ENCODE peak calls at places on chromosomes 3 and 15, in four cellular contexts. One of them, this sample, is unnamed.

GRCh38 chr3:76043746-76044145 is 258.4 kb upstream of the ZNF717 start:
- DNase-seq in A549: no peak
- DNase-seq in HepG2: no peak
- DNase-seq in K562: no peak
- DNase-seq in this sample: peak; percentile 80

GRCh38 chr15:66084704-66085103 is 168.8 kb downstream of the MEGF11 start:
- DNase-seq in K562: no peak
- DNase-seq in HepG2: no peak
- DNase-seq in A549: no peak
- DNase-seq in this sample: no peak

GRCh38 chr3:169662215-169663070 is 1.1 kb downstream of the MECOM start:
- DNase-seq in K562: peak; percentile 80
- DNase-seq in HepG2: peak; percentile 66
- DNase-seq in A549: peak; percentile 53
- DNase-seq in this sample: peak; percentile 90

GRCh38 chr3:67460841-67461240 is 193.6 kb downstream of the SUCLG2 start:
- DNase-seq in A549: no peak
- DNase-seq in HepG2: no peak
- DNase-seq in K562: no peak
- DNase-seq in this sample: no peak

GRCh38 chr3:160566499-160566898 is 1.1 kb upstream of the KPNA4 start:
- DNase-seq in K562: peak; percentile 17
- DNase-seq in HepG2: no peak
- DNase-seq in A549: no peak
- DNase-seq in this sample: no peak

GRCh38 chr3:112640864-112641751 is at the start of gene CCDC80:
- DNase-seq in HepG2: no peak
- DNase-seq in A549: peak; percentile 75
- DNase-seq in K562: peak; percentile 17
- DNase-seq in this sample: peak; percentile 44

GRCh38 chr15:42084465-42085235 is 9.7 kb downstream of the PLA2G4D start:
- DNase-seq in HepG2: peak; percentile 46
- DNase-seq in K562: peak; percentile 77
- DNase-seq in A549: peak; percentile 66
- DNase-seq in this sample: peak; percentile 84

GRCh38 chr3:114207768-114208167 is 28.9 kb upstream of the DRD3 start:
- DNase-seq in K562: no peak
- DNase-seq in A549: no peak
- DNase-seq in HepG2: no peak
- DNase-seq in this sample: no peak

GRCh38 chr3:102156426-102156825 is 278.4 kb upstream of the ZPLD1 start:
- DNase-seq in HepG2: no peak
- DNase-seq in A549: peak; percentile 33
- DNase-seq in K562: no peak
- DNase-seq in this sample: no peak

GRCh38 chr3:77147836-77148578 is 108.1 kb downstream of the ROBO2 start:
- DNase-seq in A549: no peak
- DNase-seq in K562: no peak
- DNase-seq in HepG2: no peak
- DNase-seq in this sample: peak; percentile 31

GRCh38 chr3:77141423-77141822 is 101.5 kb downstream of the ROBO2 start:
- DNase-seq in K562: no peak
- DNase-seq in A549: no peak
- DNase-seq in HepG2: no peak
- DNase-seq in this sample: no peak

GRCh38 chr3:77139665-77140064 is 99.8 kb downstream of the ROBO2 start:
- DNase-seq in A549: no peak
- DNase-seq in K562: no peak
- DNase-seq in HepG2: no peak
- DNase-seq in this sample: no peak

DNA sequence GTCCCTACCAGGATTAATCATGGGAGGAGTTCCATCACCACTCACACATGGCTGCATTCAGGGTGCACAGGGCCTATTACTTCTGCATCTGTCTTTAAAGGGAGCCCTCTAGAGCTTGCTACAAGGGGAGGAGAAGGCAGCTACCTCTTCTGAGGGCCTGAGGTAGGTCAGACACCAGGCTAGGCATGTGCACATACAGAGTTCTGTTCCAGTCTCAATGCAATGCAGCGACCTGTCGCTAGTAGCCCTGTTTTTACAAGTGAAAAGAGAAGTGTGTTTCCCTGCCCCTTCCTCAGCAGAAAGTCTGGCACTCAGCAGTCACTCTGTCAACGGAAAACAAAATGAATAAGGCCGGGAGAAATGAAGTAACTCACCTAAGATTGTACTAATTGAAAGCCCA is 102.7 kb downstream of the ROBO2 start:
- DNase-seq in HepG2: no peak
- DNase-seq in A549: no peak
- DNase-seq in K562: no peak
- DNase-seq in this sample: peak; percentile 7
- TF ChIP-seq JUNB in HepG2: no peak
- TF ChIP-seq JUNB in A549: no peak
- TF ChIP-seq JUNB in K562: no peak
- TF ChIP-seq JUNB in this sample: no peak

GRCh38 chr15:51281368-51281967 is 56.9 kb downstream of the CYP19A1 start:
- DNase-seq in HepG2: peak; percentile 44
- DNase-seq in K562: peak; percentile 57
- DNase-seq in A549: peak; percentile 60
- DNase-seq in this sample: peak; percentile 75
- TF ChIP-seq JUNB in HepG2: no peak
- TF ChIP-seq JUNB in K562: no peak
- TF ChIP-seq JUNB in A549: no peak
- TF ChIP-seq JUNB in this sample: no peak

GRCh38 chr15:101138913-101139880 is 112.7 kb downstream of the CHSY1 start:
- DNase-seq in A549: no peak
- DNase-seq in HepG2: no peak
- DNase-seq in K562: no peak
- DNase-seq in this sample: no peak
- TF ChIP-seq JUNB in A549: no peak
- TF ChIP-seq JUNB in HepG2: no peak
- TF ChIP-seq JUNB in K562: no peak
- TF ChIP-seq JUNB in this sample: no peak

DNA sequence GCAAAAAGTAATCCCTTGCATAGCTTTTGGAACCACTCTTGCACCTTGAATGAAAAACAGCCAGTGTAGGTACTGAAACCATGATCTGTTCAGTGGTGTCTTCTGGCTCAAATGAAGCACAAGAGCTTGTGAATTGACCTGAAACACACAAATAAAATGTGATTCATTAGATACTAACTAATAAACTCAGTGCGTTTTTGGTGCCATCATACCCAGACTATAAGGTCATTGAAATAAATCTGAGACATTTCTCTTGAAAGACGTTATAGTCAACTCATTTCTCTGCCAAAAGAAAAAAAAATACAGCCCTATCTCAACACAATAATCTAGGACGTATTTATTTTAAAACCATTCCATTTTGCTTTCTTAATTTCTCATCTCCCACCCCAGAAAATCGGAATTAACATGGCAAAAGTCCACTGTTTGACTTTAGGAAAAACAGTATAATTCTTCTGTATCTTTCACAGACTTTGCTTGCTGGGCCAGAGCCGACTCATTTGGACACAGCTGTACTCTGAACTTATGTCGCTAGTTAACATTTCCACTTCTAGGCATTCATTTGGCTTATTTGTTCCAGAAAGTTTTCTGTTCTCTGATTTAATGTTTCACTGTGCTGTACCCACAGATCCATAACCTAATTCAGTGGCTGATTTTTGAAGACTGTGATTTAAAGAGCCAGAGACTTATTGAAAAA is 284.9 kb upstream of the TBL1XR1 start:
- DNase-seq in A549: no peak
- DNase-seq in K562: no peak
- DNase-seq in HepG2: no peak
- DNase-seq in this sample: no peak
- TF ChIP-seq JUNB in A549: no peak
- TF ChIP-seq JUNB in K562: no peak
- TF ChIP-seq JUNB in HepG2: no peak
- TF ChIP-seq JUNB in this sample: no peak

DNA sequence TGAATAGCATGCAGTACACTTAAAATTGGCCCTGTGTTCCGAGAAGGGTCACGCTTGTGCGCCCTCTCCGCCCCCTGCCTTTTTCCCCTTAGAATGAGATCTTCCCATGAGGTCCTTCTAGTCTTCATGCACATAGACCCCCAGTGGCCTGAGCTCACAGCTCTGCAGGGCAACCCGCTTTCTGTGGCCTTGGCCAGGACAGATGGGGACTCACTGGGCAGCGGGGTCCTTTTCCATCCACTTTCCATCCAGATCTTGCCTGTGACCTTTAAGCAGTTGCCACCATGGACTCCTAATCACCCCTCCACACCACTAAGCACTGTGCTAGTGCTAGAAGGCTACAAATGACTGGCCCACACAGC is 244.4 kb downstream of the UACA start:
- DNase-seq in A549: no peak
- DNase-seq in HepG2: no peak
- DNase-seq in K562: no peak
- DNase-seq in this sample: no peak
- TF ChIP-seq JUNB in A549: no peak
- TF ChIP-seq JUNB in HepG2: no peak
- TF ChIP-seq JUNB in K562: no peak
- TF ChIP-seq JUNB in this sample: no peak

GRCh38 chr3:189158034-189158433 is 13.7 kb upstream of the TPRG1 start:
- DNase-seq in A549: no peak
- DNase-seq in HepG2: no peak
- DNase-seq in K562: no peak
- DNase-seq in this sample: no peak

GRCh38 chr3:189160519-189161309 is 11.1 kb upstream of the TPRG1 start:
- DNase-seq in HepG2: no peak
- DNase-seq in A549: no peak
- DNase-seq in K562: no peak
- DNase-seq in this sample: peak; percentile 17

GRCh38 chr3:189157232-189158007 is 14.4 kb upstream of the TPRG1 start:
- DNase-seq in K562: no peak
- DNase-seq in HepG2: no peak
- DNase-seq in A549: no peak
- DNase-seq in this sample: no peak
- TF ChIP-seq JUNB in K562: no peak
- TF ChIP-seq JUNB in HepG2: no peak
- TF ChIP-seq JUNB in A549: no peak
- TF ChIP-seq JUNB in this sample: no peak